ENCODE peak calls at places on chromosome 20, in four cellular contexts. One of them, this sample, is unnamed.

GRCh38 chr20:11389188-11389587 is 528.5 kb upstream of the BTBD3 start:
- DNase-seq in fibroblast of mammary gland: no peak
- DNase-seq in adrenal gland: no peak
- DNase-seq in astrocyte: peak
- DNase-seq in this sample: no peak

GRCh38 chr20:21702553-21703467 is 2.7 kb upstream of the PAX1 start:
- DNase-seq in astrocyte: no peak
- DNase-seq in adrenal gland: peak
- DNase-seq in fibroblast of mammary gland: peak
- DNase-seq in this sample: peak

GRCh38 chr20:46434597-46434996 is 28.2 kb upstream of the ELMO2 start:
- DNase-seq in fibroblast of mammary gland: no peak
- DNase-seq in adrenal gland: no peak
- DNase-seq in astrocyte: no peak
- DNase-seq in this sample: no peak

GRCh38 chr20:34377072-34377847 is 14.2 kb downstream of the ITCH start:
- DNase-seq in adrenal gland: no peak
- DNase-seq in astrocyte: no peak
- DNase-seq in fibroblast of mammary gland: no peak
- DNase-seq in this sample: no peak

GRCh38 chr20:58010186-58010585 is 218.3 kb downstream of the ANKRD60 start:
- DNase-seq in astrocyte: no peak
- DNase-seq in adrenal gland: no peak
- DNase-seq in fibroblast of mammary gland: no peak
- DNase-seq in this sample: no peak

GRCh38 chr20:31833931-31834521 is 11.4 kb downstream of the FOXS1 start:
- DNase-seq in astrocyte: no peak
- DNase-seq in fibroblast of mammary gland: no peak
- DNase-seq in adrenal gland: no peak
- DNase-seq in this sample: no peak

GRCh38 chr20:46438156-46438750 is 31.8 kb upstream of the ELMO2 start:
- DNase-seq in fibroblast of mammary gland: peak
- DNase-seq in astrocyte: peak
- DNase-seq in adrenal gland: peak
- DNase-seq in this sample: peak

GRCh38 chr20:25525857-25526256 is 59.5 kb downstream of the NINL start:
- DNase-seq in fibroblast of mammary gland: peak
- DNase-seq in astrocyte: peak
- DNase-seq in adrenal gland: peak
- DNase-seq in this sample: peak

GRCh38 chr20:26214991-26215390 is 518.3 kb upstream of the ZNF337 start:
- DNase-seq in fibroblast of mammary gland: no peak
- DNase-seq in astrocyte: no peak
- DNase-seq in adrenal gland: no peak
- DNase-seq in this sample: no peak

GRCh38 chr20:49432562-49432961 is 49.9 kb downstream of the KCNB1 start:
- DNase-seq in fibroblast of mammary gland: no peak
- DNase-seq in astrocyte: no peak
- DNase-seq in adrenal gland: no peak
- DNase-seq in this sample: no peak
- TF ChIP-seq CTCF in fibroblast of mammary gland: no peak
- TF ChIP-seq CTCF in astrocyte: no peak
- TF ChIP-seq CTCF in adrenal gland: no peak
- TF ChIP-seq CTCF in this sample: no peak

DNA sequence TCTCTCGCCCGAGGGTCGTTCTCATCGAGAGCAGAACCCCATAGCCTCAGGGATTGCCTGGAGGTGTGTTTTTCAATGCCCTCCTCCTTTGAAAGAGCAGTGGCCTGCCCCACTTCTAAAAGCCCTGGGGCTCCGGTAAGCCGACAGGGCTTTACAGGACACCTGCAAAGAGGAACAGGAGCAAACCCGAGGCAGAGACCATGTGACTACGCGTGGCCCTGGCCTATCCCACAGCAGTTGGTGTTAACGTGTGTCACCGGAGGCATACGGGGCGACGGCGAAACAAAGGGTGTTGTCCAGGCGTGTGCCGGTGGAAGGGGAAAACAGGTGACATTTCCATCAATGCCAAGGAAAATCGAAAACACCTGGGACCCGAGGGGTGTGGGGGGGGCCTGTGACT is 972.9 kb upstream of the DEFB115 start:
- DNase-seq in adrenal gland: no peak
- DNase-seq in fibroblast of mammary gland: no peak
- DNase-seq in astrocyte: no peak
- DNase-seq in this sample: no peak
- H3K4me3 ChIP-seq in adrenal gland: no peak
- H3K4me3 ChIP-seq in fibroblast of mammary gland: no peak
- H3K4me3 ChIP-seq in astrocyte: no peak
- H3K4me3 ChIP-seq in this sample: peak

GRCh38 chr20:18794428-18794787 is 19.2 kb upstream of the SCP2D1 start:
- DNase-seq in adrenal gland: no peak
- DNase-seq in astrocyte: no peak
- DNase-seq in fibroblast of mammary gland: no peak
- DNase-seq in this sample: no peak

GRCh38 chr20:18796282-18796833 is 17.2 kb upstream of the SCP2D1 start:
- DNase-seq in astrocyte: no peak
- DNase-seq in adrenal gland: no peak
- DNase-seq in fibroblast of mammary gland: no peak
- DNase-seq in this sample: no peak

GRCh38 chr20:18790787-18791186 is 22.8 kb upstream of the SCP2D1 start:
- DNase-seq in adrenal gland: no peak
- DNase-seq in astrocyte: no peak
- DNase-seq in fibroblast of mammary gland: no peak
- DNase-seq in this sample: no peak

GRCh38 chr20:18795366-18795765 is 18.2 kb upstream of the SCP2D1 start:
- DNase-seq in astrocyte: no peak
- DNase-seq in adrenal gland: no peak
- DNase-seq in fibroblast of mammary gland: no peak
- DNase-seq in this sample: no peak

DNA sequence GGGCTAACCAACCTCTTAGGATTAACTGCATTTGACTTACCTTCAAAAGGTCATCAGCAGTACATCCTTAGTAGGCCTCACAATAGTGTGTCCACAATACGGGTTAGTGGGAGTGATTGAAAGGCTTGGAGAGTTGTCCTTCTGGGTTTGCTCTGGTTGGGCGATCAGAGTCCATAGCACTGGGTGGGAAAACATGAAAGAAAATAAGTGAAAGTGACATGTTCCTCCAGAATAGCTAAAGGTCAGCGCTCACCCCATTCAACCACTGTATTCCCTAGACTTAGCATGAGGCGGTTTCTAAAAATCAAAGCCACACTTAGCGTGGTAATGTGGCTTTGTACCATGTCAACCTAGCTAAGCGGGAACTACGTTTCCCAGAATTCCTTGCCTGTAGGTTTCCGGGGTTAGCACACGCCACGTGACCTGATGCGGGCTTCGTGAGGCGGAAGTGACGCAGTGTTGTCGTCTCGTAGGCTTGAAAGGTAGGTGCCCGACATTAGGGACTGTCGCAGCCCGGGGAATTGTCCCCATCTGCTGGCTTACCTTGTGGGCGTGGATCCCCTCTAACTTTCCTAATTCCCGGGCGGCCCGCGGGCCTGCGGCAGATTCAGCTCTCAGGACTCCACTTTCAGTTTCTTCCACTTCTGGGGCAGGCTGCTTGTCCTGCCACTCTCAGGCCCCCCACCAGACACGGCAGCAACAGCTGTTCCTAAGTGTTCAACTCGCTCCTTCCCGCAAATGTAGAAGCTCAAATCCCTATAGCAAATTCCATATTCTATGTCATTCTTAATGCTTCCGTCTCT is 19.8 kb upstream of the SCP2D1 start:
- DNase-seq in astrocyte: peak
- DNase-seq in adrenal gland: peak
- DNase-seq in fibroblast of mammary gland: peak
- DNase-seq in this sample: peak
- TF ChIP-seq CTCF in astrocyte: no peak
- TF ChIP-seq CTCF in adrenal gland: no peak
- TF ChIP-seq CTCF in fibroblast of mammary gland: no peak
- TF ChIP-seq CTCF in this sample: no peak

GRCh38 chr20:47921306-47922279 is 136.3 kb upstream of the SULF2 start:
- DNase-seq in fibroblast of mammary gland: no peak
- DNase-seq in adrenal gland: no peak
- DNase-seq in astrocyte: no peak
- DNase-seq in this sample: peak

GRCh38 chr20:47926731-47927130 is 141.4 kb upstream of the SULF2 start:
- DNase-seq in fibroblast of mammary gland: no peak
- DNase-seq in adrenal gland: no peak
- DNase-seq in astrocyte: no peak
- DNase-seq in this sample: no peak

GRCh38 chr20:47917549-47918070 is 132.3 kb upstream of the SULF2 start:
- DNase-seq in adrenal gland: no peak
- DNase-seq in fibroblast of mammary gland: no peak
- DNase-seq in astrocyte: no peak
- DNase-seq in this sample: no peak

GRCh38 chr20:47925603-47926002 is 140.3 kb upstream of the SULF2 start:
- DNase-seq in astrocyte: no peak
- DNase-seq in adrenal gland: no peak
- DNase-seq in fibroblast of mammary gland: no peak
- DNase-seq in this sample: no peak

GRCh38 chr20:47922280-47922675 is 137.0 kb upstream of the SULF2 start:
- DNase-seq in astrocyte: peak
- DNase-seq in fibroblast of mammary gland: peak
- DNase-seq in adrenal gland: no peak
- DNase-seq in this sample: peak
- H3K4me3 ChIP-seq in astrocyte: no peak
- H3K4me3 ChIP-seq in fibroblast of mammary gland: no peak
- H3K4me3 ChIP-seq in adrenal gland: no peak
- H3K4me3 ChIP-seq in this sample: no peak

DNA sequence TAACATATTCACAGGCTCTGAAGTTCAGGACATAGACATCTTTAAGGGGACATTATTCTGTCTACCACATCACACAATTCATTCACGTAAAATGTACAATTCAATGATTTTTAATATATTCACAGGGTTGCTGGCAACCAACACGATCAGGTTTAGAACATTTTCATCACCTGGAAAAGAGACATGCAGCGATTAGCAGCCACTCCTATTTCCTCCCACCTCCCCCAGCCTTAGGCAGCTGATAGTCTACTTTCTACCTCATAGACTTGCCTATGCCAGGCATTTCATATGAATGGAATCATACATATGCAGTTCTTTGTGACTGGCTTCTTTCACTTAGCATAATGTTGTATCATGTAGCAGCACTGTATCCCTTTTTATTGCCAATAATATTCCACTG is 31.6 kb upstream of the CTNNBL1 start:
- DNase-seq in adrenal gland: no peak
- DNase-seq in fibroblast of mammary gland: no peak
- DNase-seq in astrocyte: no peak
- DNase-seq in this sample: no peak
- TF ChIP-seq CTCF in adrenal gland: no peak
- TF ChIP-seq CTCF in fibroblast of mammary gland: no peak
- TF ChIP-seq CTCF in astrocyte: no peak
- TF ChIP-seq CTCF in this sample: no peak

DNA sequence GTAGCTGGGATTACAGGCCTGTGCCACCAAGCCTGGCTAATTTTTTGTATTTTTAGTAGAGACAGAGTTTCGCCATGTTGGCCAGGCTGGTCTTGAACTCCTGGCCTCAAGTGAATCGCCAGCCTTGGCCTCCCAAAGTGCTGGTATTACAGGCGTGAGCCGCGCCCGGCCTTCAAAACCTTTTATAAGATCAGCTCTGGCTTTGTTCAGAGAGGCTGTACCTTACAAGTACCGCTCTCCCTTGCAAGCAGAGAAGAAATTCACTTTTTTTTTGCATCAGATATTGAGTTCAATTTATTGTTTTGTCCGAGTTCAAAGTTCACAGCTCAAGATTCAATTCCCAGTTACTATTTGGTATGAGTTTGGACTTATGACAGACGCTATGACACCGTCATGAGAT is 1.9 kb upstream of the DNAAF9 start:
- DNase-seq in fibroblast of mammary gland: no peak
- DNase-seq in adrenal gland: no peak
- DNase-seq in astrocyte: no peak
- DNase-seq in this sample: no peak
- H3K4me3 ChIP-seq in fibroblast of mammary gland: no peak
- H3K4me3 ChIP-seq in adrenal gland: no peak
- H3K4me3 ChIP-seq in astrocyte: no peak
- H3K4me3 ChIP-seq in this sample: no peak

DNA sequence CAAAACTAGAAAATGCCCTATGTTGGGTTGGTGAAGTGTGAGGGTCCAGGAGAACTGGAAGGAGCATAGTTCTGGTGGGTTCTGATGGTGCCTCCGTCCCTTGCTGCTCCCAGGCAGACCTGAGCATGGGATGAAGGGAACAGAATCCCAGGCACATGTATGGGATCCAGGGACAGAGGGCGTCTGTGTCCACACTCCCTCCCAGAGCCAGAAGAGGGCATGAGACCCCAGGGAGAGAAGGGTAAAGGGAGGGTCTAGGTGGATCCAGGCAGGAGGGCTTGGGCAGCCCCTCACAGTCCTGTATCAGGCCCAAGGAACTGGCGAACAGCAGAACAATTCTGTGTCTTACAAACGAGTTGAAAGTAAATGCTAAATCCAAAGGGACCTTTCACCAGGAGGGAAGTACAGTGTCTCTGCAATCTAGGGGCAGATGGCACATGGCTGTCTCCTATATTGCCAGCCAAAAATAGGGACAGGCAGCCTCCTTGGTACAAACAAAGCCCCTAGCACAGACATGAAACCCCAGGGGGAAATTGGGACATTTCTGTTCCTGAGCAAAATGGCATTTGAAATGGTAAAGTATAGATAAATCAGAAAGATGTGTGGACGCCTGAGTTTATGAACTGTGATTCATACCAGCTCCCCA is 2.5 kb upstream of the BPIFA1 start:
- DNase-seq in fibroblast of mammary gland: no peak
- DNase-seq in astrocyte: no peak
- DNase-seq in adrenal gland: no peak
- DNase-seq in this sample: no peak
- TF ChIP-seq CTCF in fibroblast of mammary gland: no peak
- TF ChIP-seq CTCF in astrocyte: no peak
- TF ChIP-seq CTCF in adrenal gland: no peak
- TF ChIP-seq CTCF in this sample: no peak

DNA sequence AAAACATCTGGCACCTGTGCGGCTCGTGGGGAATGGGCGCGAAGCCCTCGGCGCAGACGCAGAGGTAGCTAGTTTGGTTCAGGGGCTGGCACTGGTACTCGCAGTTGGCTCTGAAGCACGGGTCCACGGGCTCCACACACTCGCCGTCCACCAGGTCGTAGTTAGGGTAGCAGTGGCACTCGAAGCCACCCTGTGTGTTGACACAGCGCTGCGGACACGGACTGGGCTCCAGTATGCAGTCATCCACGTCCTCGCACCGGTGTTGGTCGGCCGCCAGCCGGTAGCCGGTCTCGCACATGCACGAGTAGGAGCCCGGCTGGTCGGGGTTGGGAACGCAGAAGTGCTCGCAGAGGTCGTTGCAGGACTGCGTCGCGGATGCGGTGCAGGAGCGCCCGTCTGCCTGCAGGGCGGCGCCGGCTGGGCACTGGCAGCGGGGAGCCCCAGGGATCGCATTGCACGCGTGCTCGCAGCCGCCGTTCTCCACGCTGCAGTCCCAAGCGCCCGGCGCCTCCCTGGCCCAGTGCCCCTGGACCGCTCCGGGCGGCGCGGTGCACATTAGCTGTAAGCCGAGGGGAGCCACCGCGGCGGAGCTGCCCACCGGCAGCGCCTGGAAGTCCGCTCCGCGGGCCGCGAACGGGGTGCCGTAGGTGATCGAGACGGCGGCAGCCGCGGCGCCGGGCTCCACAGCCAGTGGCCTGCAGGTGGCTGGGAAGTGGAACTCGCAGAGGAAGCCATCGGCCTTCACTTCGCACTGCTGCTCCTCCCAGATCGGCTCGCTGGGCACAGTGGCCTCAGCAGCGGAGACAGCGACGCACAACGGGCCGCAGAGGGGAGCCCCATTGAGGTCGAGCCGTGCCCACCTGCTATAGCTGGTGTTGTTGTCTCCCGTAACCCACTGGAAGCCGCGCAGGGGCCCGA is 930 bp downstream of the THBD start:
- DNase-seq in adrenal gland: peak
- DNase-seq in astrocyte: peak
- DNase-seq in fibroblast of mammary gland: peak
- DNase-seq in this sample: peak
- H3K4me3 ChIP-seq in adrenal gland: no peak
- H3K4me3 ChIP-seq in astrocyte: peak
- H3K4me3 ChIP-seq in fibroblast of mammary gland: peak
- H3K4me3 ChIP-seq in this sample: peak

This sample was measured in choroid plexus epithelial cell.